ENCODE peak calls at places on chromosomes 6 and 20, in eight cellular contexts. One of them, this sample, is unnamed.

GRCh38 chr6:31529329-31530150 is 778 bp downstream of the MCCD1 start:
- DNase-seq in K562: no peak
- DNase-seq in sigmoid colon: no peak
- DNase-seq in HL-60: no peak
- DNase-seq in stomach: no peak
- DNase-seq in spleen: no peak
- DNase-seq in GM23338: peak
- DNase-seq in GM12891: no peak
- DNase-seq in this sample: no peak

GRCh38 chr6:169965657-169966311 is 214.4 kb downstream of the ERMARD start:
- DNase-seq in GM12891: no peak
- DNase-seq in spleen: peak
- DNase-seq in HL-60: no peak
- DNase-seq in K562: no peak
- DNase-seq in sigmoid colon: peak
- DNase-seq in stomach: peak
- DNase-seq in GM23338: no peak
- DNase-seq in this sample: no peak

GRCh38 chr6:22113046-22113766 is 183.6 kb downstream of the PRL start:
- DNase-seq in GM12891: no peak
- DNase-seq in stomach: no peak
- DNase-seq in GM23338: no peak
- DNase-seq in HL-60: no peak
- DNase-seq in sigmoid colon: peak
- DNase-seq in K562: no peak
- DNase-seq in spleen: no peak
- DNase-seq in this sample: peak

GRCh38 chr6:40978687-40979289 is 60.2 kb downstream of the UNC5CL start:
- DNase-seq in stomach: no peak
- DNase-seq in GM23338: no peak
- DNase-seq in K562: no peak
- DNase-seq in spleen: no peak
- DNase-seq in HL-60: no peak
- DNase-seq in GM12891: no peak
- DNase-seq in sigmoid colon: no peak
- DNase-seq in this sample: no peak

GRCh38 chr6:159790947-159791598 is 806 bp downstream of the MRPL18 start:
- DNase-seq in GM23338: no peak
- DNase-seq in GM12891: no peak
- DNase-seq in K562: no peak
- DNase-seq in spleen: peak
- DNase-seq in stomach: peak
- DNase-seq in HL-60: peak
- DNase-seq in sigmoid colon: no peak
- DNase-seq in this sample: no peak

GRCh38 chr6:21808551-21809181 is 215.1 kb downstream of the SOX4 start:
- DNase-seq in HL-60: no peak
- DNase-seq in GM12891: no peak
- DNase-seq in K562: no peak
- DNase-seq in sigmoid colon: peak
- DNase-seq in stomach: no peak
- DNase-seq in spleen: no peak
- DNase-seq in GM23338: no peak
- DNase-seq in this sample: no peak

GRCh38 chr6:63943826-63944225 is 308.2 kb downstream of the PHF3 start:
- DNase-seq in spleen: no peak
- DNase-seq in GM12891: no peak
- DNase-seq in stomach: no peak
- DNase-seq in sigmoid colon: no peak
- DNase-seq in HL-60: no peak
- DNase-seq in GM23338: peak
- DNase-seq in K562: no peak
- DNase-seq in this sample: no peak

GRCh38 chr6:15618685-15619084 is 44.1 kb downstream of the DTNBP1 start:
- DNase-seq in K562: no peak
- DNase-seq in stomach: no peak
- DNase-seq in GM23338: no peak
- DNase-seq in spleen: no peak
- DNase-seq in sigmoid colon: no peak
- DNase-seq in GM12891: no peak
- DNase-seq in HL-60: no peak
- DNase-seq in this sample: no peak

GRCh38 chr6:144055121-144055931 is 40.0 kb downstream of the SF3B5 start:
- DNase-seq in spleen: no peak
- DNase-seq in HL-60: no peak
- DNase-seq in stomach: no peak
- DNase-seq in sigmoid colon: no peak
- DNase-seq in GM12891: no peak
- DNase-seq in GM23338: no peak
- DNase-seq in K562: no peak
- DNase-seq in this sample: no peak

GRCh38 chr6:121652726-121653623 is 217.5 kb downstream of the GJA1 start:
- DNase-seq in spleen: no peak
- DNase-seq in stomach: no peak
- DNase-seq in HL-60: no peak
- DNase-seq in GM23338: no peak
- DNase-seq in K562: no peak
- DNase-seq in sigmoid colon: peak
- DNase-seq in GM12891: no peak
- DNase-seq in this sample: peak

GRCh38 chr20:2800590-2801458 is at the start of gene CPXM1:
- DNase-seq in sigmoid colon: no peak
- DNase-seq in K562: peak
- DNase-seq in stomach: no peak
- DNase-seq in GM12891: no peak
- DNase-seq in GM23338: peak
- DNase-seq in spleen: no peak
- DNase-seq in HL-60: peak
- DNase-seq in this sample: no peak

GRCh38 chr6:78259935-78260334 is 607.1 kb downstream of the MEI4 start:
- DNase-seq in stomach: no peak
- DNase-seq in GM23338: no peak
- DNase-seq in K562: no peak
- DNase-seq in HL-60: no peak
- DNase-seq in sigmoid colon: no peak
- DNase-seq in spleen: no peak
- DNase-seq in GM12891: no peak
- DNase-seq in this sample: no peak

GRCh38 chr20:50635676-50636600 is 55.4 kb downstream of the RIPOR3 start:
- DNase-seq in K562: peak
- DNase-seq in GM23338: peak
- DNase-seq in HL-60: peak
- DNase-seq in spleen: peak
- DNase-seq in sigmoid colon: peak
- DNase-seq in stomach: peak
- DNase-seq in GM12891: peak
- DNase-seq in this sample: peak

GRCh38 chr6:155274106-155274505 is 10.3 kb downstream of the CLDN20 start:
- DNase-seq in spleen: no peak
- DNase-seq in GM12891: no peak
- DNase-seq in stomach: no peak
- DNase-seq in sigmoid colon: no peak
- DNase-seq in K562: no peak
- DNase-seq in GM23338: no peak
- DNase-seq in HL-60: no peak
- DNase-seq in this sample: no peak

GRCh38 chr6:22904413-22904812 is 335.0 kb downstream of the HDGFL1 start:
- DNase-seq in GM23338: no peak
- DNase-seq in sigmoid colon: no peak
- DNase-seq in spleen: no peak
- DNase-seq in K562: no peak
- DNase-seq in GM12891: no peak
- DNase-seq in stomach: no peak
- DNase-seq in HL-60: no peak
- DNase-seq in this sample: no peak

GRCh38 chr6:157029980-157030690 is 253.0 kb downstream of the ARID1B start:
- DNase-seq in stomach: no peak
- DNase-seq in GM23338: no peak
- DNase-seq in sigmoid colon: no peak
- DNase-seq in K562: no peak
- DNase-seq in GM12891: no peak
- DNase-seq in HL-60: no peak
- DNase-seq in spleen: no peak
- DNase-seq in this sample: no peak

GRCh38 chr6:13454286-13455221 is 32.8 kb downstream of the GFOD1 start:
- DNase-seq in spleen: peak
- DNase-seq in GM12891: no peak
- DNase-seq in K562: peak
- DNase-seq in HL-60: peak
- DNase-seq in sigmoid colon: peak
- DNase-seq in GM23338: no peak
- DNase-seq in stomach: peak
- DNase-seq in this sample: no peak

GRCh38 chr20:47036091-47036880 is 141.6 kb downstream of the EYA2 start:
- DNase-seq in spleen: no peak
- DNase-seq in K562: no peak
- DNase-seq in GM12891: no peak
- DNase-seq in sigmoid colon: no peak
- DNase-seq in GM23338: no peak
- DNase-seq in stomach: no peak
- DNase-seq in HL-60: no peak
- DNase-seq in this sample: no peak

GRCh38 chr20:56731041-56731440 is 101.9 kb downstream of the TFAP2C start:
- DNase-seq in stomach: no peak
- DNase-seq in HL-60: no peak
- DNase-seq in sigmoid colon: no peak
- DNase-seq in GM23338: no peak
- DNase-seq in GM12891: no peak
- DNase-seq in K562: no peak
- DNase-seq in spleen: no peak
- DNase-seq in this sample: no peak

GRCh38 chr6:83862776-83863471 is 3.4 kb downstream of the CYB5R4 start:
- DNase-seq in spleen: no peak
- DNase-seq in GM12891: no peak
- DNase-seq in HL-60: no peak
- DNase-seq in K562: no peak
- DNase-seq in sigmoid colon: no peak
- DNase-seq in stomach: no peak
- DNase-seq in GM23338: no peak
- DNase-seq in this sample: no peak

GRCh38 chr20:39789411-39789810 is 827.3 kb downstream of the DHX35 start:
- DNase-seq in sigmoid colon: no peak
- DNase-seq in spleen: no peak
- DNase-seq in HL-60: no peak
- DNase-seq in K562: no peak
- DNase-seq in GM23338: peak
- DNase-seq in stomach: no peak
- DNase-seq in GM12891: no peak
- DNase-seq in this sample: no peak
- TF ChIP-seq POLR2AphosphoS5 in sigmoid colon: no peak
- TF ChIP-seq POLR2AphosphoS5 in spleen: no peak
- TF ChIP-seq POLR2AphosphoS5 in HL-60: no peak
- TF ChIP-seq POLR2AphosphoS5 in K562: no peak
- TF ChIP-seq POLR2AphosphoS5 in GM23338: no peak
- TF ChIP-seq POLR2AphosphoS5 in stomach: no peak
- TF ChIP-seq POLR2AphosphoS5 in GM12891: no peak
- TF ChIP-seq POLR2AphosphoS5 in this sample: no peak

GRCh38 chr6:26519359-26519758 is 18.8 kb upstream of the HMGN4 start:
- DNase-seq in GM12891: no peak
- DNase-seq in K562: no peak
- DNase-seq in GM23338: no peak
- DNase-seq in stomach: no peak
- DNase-seq in HL-60: no peak
- DNase-seq in spleen: no peak
- DNase-seq in sigmoid colon: no peak
- DNase-seq in this sample: no peak

GRCh38 chr6:26521485-26522391 is 16.4 kb upstream of the HMGN4 start:
- DNase-seq in GM12891: peak
- DNase-seq in K562: peak
- DNase-seq in stomach: peak
- DNase-seq in sigmoid colon: peak
- DNase-seq in HL-60: peak
- DNase-seq in GM23338: peak
- DNase-seq in spleen: peak
- DNase-seq in this sample: no peak

GRCh38 chr6:26524722-26525360 is 13.3 kb upstream of the HMGN4 start:
- DNase-seq in stomach: no peak
- DNase-seq in GM23338: no peak
- DNase-seq in K562: no peak
- DNase-seq in GM12891: no peak
- DNase-seq in sigmoid colon: no peak
- DNase-seq in HL-60: peak
- DNase-seq in spleen: no peak
- DNase-seq in this sample: no peak

GRCh38 chr6:26520088-26520839 is 17.9 kb upstream of the HMGN4 start:
- DNase-seq in K562: no peak
- DNase-seq in GM23338: no peak
- DNase-seq in spleen: no peak
- DNase-seq in GM12891: no peak
- DNase-seq in sigmoid colon: peak
- DNase-seq in stomach: no peak
- DNase-seq in HL-60: no peak
- DNase-seq in this sample: peak

GRCh38 chr6:26520840-26521484 is 17.2 kb upstream of the HMGN4 start:
- DNase-seq in stomach: peak
- DNase-seq in spleen: peak
- DNase-seq in sigmoid colon: peak
- DNase-seq in GM12891: peak
- DNase-seq in HL-60: peak
- DNase-seq in K562: peak
- DNase-seq in GM23338: peak
- DNase-seq in this sample: peak
- TF ChIP-seq POLR2AphosphoS5 in stomach: no peak
- TF ChIP-seq POLR2AphosphoS5 in spleen: peak
- TF ChIP-seq POLR2AphosphoS5 in sigmoid colon: peak
- TF ChIP-seq POLR2AphosphoS5 in GM12891: no peak
- TF ChIP-seq POLR2AphosphoS5 in HL-60: no peak
- TF ChIP-seq POLR2AphosphoS5 in K562: peak
- TF ChIP-seq POLR2AphosphoS5 in GM23338: peak
- TF ChIP-seq POLR2AphosphoS5 in this sample: peak

DNA sequence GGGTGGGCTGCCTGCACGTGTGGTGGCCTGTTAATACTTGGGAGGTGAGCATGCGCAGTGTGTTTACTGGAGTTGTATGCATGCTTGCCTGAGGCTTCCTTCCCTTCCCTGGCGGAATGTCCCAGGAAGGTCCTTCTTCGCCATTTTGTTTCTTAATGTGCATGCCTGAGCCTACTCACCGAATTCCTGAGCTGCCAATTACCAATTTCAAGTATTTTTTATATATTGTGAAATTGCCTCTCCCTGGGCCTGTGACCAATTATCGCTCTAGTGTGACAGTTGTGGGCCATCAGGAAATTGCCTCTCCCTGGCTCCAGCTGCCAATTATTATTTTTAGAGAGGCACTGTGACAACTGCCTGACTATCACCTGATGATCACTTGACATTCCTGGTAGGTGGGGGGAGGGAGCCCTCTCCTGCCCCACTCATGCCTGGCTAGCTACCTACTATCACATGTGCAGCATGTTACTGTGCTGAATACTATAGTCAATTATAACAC is 70.0 kb downstream of the FAM50B start:
- DNase-seq in spleen: no peak
- DNase-seq in GM23338: no peak
- DNase-seq in GM12891: no peak
- DNase-seq in HL-60: no peak
- DNase-seq in K562: no peak
- DNase-seq in stomach: no peak
- DNase-seq in sigmoid colon: no peak
- DNase-seq in this sample: no peak
- TF ChIP-seq POLR2AphosphoS5 in spleen: no peak
- TF ChIP-seq POLR2AphosphoS5 in GM23338: no peak
- TF ChIP-seq POLR2AphosphoS5 in GM12891: no peak
- TF ChIP-seq POLR2AphosphoS5 in HL-60: no peak
- TF ChIP-seq POLR2AphosphoS5 in K562: no peak
- TF ChIP-seq POLR2AphosphoS5 in stomach: no peak
- TF ChIP-seq POLR2AphosphoS5 in sigmoid colon: no peak
- TF ChIP-seq POLR2AphosphoS5 in this sample: no peak

GRCh38 chr6:139983555-139984276 is 609.3 kb upstream of the CITED2 start:
- DNase-seq in stomach: no peak
- DNase-seq in K562: no peak
- DNase-seq in GM12891: no peak
- DNase-seq in spleen: no peak
- DNase-seq in sigmoid colon: no peak
- DNase-seq in HL-60: no peak
- DNase-seq in GM23338: no peak
- DNase-seq in this sample: no peak
- TF ChIP-seq POLR2AphosphoS5 in stomach: peak
- TF ChIP-seq POLR2AphosphoS5 in K562: no peak
- TF ChIP-seq POLR2AphosphoS5 in GM12891: no peak
- TF ChIP-seq POLR2AphosphoS5 in spleen: no peak
- TF ChIP-seq POLR2AphosphoS5 in sigmoid colon: peak
- TF ChIP-seq POLR2AphosphoS5 in HL-60: no peak
- TF ChIP-seq POLR2AphosphoS5 in GM23338: no peak
- TF ChIP-seq POLR2AphosphoS5 in this sample: no peak

This sample was measured in Panc1.